ENCODE peak calls at places on chromosomes 13 and 19, in seven cellular contexts. H is right lobe of liver, Z is mammary epithelial cell, E is IMR-90, C is psoas muscle, N is fibroblast of lung, X is AG04450. S is an unnamed sample.

GRCh38 chr13:113506025-113506685 is 15.6 kb upstream of the DCUN1D2 start:
- DNase-seq in H (no peak), Z (no peak), E (no peak), C (no peak), N (no peak), X (no peak), S (no peak)

GRCh38 chr13:23703241-23703640 is 133.0 kb downstream of the TNFRSF19 start:
- DNase-seq in H (no peak), Z (no peak), E (no peak), C (no peak), N (no peak), X (no peak), S (no peak)

GRCh38 chr19:45878043-45878794 is 7.7 kb downstream of the IRF2BP1 start:
- DNase-seq in H (peak; percentile 90), Z (no peak), E (no peak), C (no peak), N (no peak), X (no peak), S (no peak)

GRCh38 chr19:55447421-55448174 is 4.5 kb upstream of the SHISA7 start:
- DNase-seq in H (no peak), Z (peak; percentile 77), E (peak; percentile 15), C (no peak), N (peak; percentile 20), X (no peak), S (no peak)

GRCh38 chr19:10838377-10838776 is 2.4 kb upstream of the TMED1 start:
- DNase-seq in H (no peak), Z (no peak), E (no peak), C (no peak), N (no peak), X (no peak), S (no peak)

GRCh38 chr19:1904385-1905070 is 671 bp upstream of the ADAT3 start:
- DNase-seq in H (no peak), Z (peak; percentile 34), E (no peak), C (peak; percentile 40), N (no peak), X (no peak), S (peak; percentile 88)

GRCh38 chr13:99307247-99307646 is at the start of gene GPR183:
- DNase-seq in H (no peak), Z (no peak), E (peak; percentile 43), C (no peak), N (no peak), X (no peak), S (peak; percentile 86)

GRCh38 chr19:49451430-49452181 is at the start of gene PIH1D1:
- DNase-seq in H (peak; percentile 92), Z (peak; percentile 99), E (peak; percentile 99), C (peak; percentile 98), N (peak; percentile 99), X (peak; percentile 97), S (peak; percentile 99)

GRCh38 chr19:49017666-49018351 is 918 bp upstream of the LHB start:
- DNase-seq in H (peak; percentile 57), Z (no peak), E (peak; percentile 45), C (peak; percentile 80), N (peak; percentile 47), X (no peak), S (no peak)

GRCh38 chr13:105334211-105334610 is 1201.3 kb downstream of the EFNB2 start:
- DNase-seq in H (no peak), Z (no peak), E (peak; percentile 79), C (no peak), N (peak; percentile 51), X (peak; percentile 45), S (no peak)

GRCh38 chr19:50190439-50190891 is 13.0 kb upstream of the MYH14 start:
- DNase-seq in H (no peak), Z (no peak), E (no peak), C (no peak), N (no peak), X (no peak), S (no peak)

GRCh38 chr19:46674416-46675178 is 13.6 kb upstream of the DACT3 start:
- DNase-seq in H (no peak), Z (peak; percentile 20), E (peak; percentile 7), C (no peak), N (no peak), X (no peak), S (no peak)

GRCh38 chr13:71613347-71613746 is 253.7 kb downstream of the DACH1 start:
- DNase-seq in H (no peak), Z (no peak), E (no peak), C (no peak), N (no peak), X (no peak), S (no peak)

GRCh38 chr13:47665041-47665440 is 336.0 kb downstream of the SUCLA2 start:
- DNase-seq in H (no peak), Z (no peak), E (no peak), C (no peak), N (no peak), X (no peak), S (no peak)

GRCh38 chr13:36088463-36088862 is 42.7 kb downstream of the DCLK1 start:
- DNase-seq in H (no peak), Z (no peak), E (no peak), C (no peak), N (no peak), X (no peak), S (no peak)

GRCh38 chr13:49498211-49498610 is 2.5 kb downstream of the PHF11 start:
- DNase-seq in H (no peak), Z (no peak), E (no peak), C (no peak), N (no peak), X (no peak), S (no peak)

GRCh38 chr13:29801737-29802305 is 48.6 kb downstream of the UBL3 start:
- DNase-seq in H (no peak), Z (no peak), E (peak; percentile 20), C (no peak), N (peak; percentile 4), X (no peak), S (no peak)
- TF ChIP-seq CTCF in H (no peak), Z (no peak), E (no peak), C (no peak), N (no peak), X (peak; percentile 5), S (peak; percentile 38)

GRCh38 chr19:18432275-18433038 is 5.5 kb downstream of the ISYNA1 start:
- DNase-seq in H (no peak), Z (no peak), E (no peak), C (no peak), N (no peak), X (no peak), S (no peak)
- H3K4me3 ChIP-seq in H (no peak overlapping the region), Z (no peak overlapping the region), E (no peak overlapping the region), C (peak overlapping the region; percentile 52), N (no peak overlapping the region), X (no peak overlapping the region), S (peak overlapping the region; percentile 64)

DNA sequence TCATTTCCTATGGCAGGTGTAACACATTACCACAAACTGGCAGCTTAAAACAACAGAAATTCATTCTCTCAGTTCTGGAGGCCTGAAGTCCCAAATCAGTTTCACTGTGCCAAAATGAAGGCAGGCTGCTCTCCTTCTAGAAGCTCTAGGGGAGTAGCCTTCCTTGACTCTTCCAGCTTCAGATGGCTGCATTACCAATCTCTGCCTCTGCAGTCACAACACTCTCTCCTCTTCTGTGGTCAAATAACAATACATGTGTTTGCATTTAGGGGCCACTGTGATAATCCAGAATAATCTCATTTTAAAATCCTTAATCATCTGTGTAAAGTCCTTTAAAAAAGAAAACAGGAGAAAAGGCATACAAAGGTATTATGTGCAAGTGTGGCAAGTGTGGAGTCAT is 7.8 kb downstream of the DIAPH3 start:
- DNase-seq in H (no peak), Z (no peak), E (peak; percentile 8), C (no peak), N (no peak), X (no peak), S (no peak)
- TF ChIP-seq CTCF in H (no peak), Z (peak; percentile 11), E (no peak), C (no peak), N (no peak), X (peak; percentile 25), S (peak; percentile 18)

DNA sequence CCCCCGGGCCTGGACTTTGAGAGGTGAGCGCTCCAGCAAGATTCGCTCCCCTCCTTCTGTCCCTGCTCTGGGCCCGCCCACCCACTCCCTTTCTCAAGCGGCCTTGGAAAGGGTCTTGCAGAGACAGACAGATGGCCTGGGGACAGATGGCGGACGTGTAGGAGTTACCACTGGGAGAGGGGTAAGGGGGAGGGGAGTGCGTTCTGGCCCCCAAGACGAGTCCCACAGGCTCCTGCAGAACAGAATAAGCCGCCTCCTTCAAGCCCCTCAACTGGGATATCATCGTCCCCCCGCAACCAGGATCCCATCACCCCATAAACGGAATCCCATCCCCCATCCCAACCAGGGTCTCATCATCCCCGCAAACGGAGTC is 3.6 kb upstream of the TNFAIP8L1 start:
- DNase-seq in H (no peak), Z (no peak), E (no peak), C (no peak), N (no peak), X (no peak), S (no peak)
- H3K4me3 ChIP-seq in H (peak overlapping the region; percentile 40), Z (peak overlapping the region; percentile 23), E (peak overlapping the region; percentile 48), C (peak overlapping the region; percentile 69), N (peak overlapping the region; percentile 34), X (peak overlapping the region; percentile 56), S (peak overlapping the region; percentile 46)

GRCh38 chr13:110428281-110428680 is 121.2 kb downstream of the COL4A2 start:
- DNase-seq in H (no peak), Z (no peak), E (no peak), C (no peak), N (no peak), X (no peak), S (no peak)
- TF ChIP-seq CTCF in H (no peak), Z (no peak), E (no peak), C (no peak), N (no peak), X (no peak), S (no peak)

DNA sequence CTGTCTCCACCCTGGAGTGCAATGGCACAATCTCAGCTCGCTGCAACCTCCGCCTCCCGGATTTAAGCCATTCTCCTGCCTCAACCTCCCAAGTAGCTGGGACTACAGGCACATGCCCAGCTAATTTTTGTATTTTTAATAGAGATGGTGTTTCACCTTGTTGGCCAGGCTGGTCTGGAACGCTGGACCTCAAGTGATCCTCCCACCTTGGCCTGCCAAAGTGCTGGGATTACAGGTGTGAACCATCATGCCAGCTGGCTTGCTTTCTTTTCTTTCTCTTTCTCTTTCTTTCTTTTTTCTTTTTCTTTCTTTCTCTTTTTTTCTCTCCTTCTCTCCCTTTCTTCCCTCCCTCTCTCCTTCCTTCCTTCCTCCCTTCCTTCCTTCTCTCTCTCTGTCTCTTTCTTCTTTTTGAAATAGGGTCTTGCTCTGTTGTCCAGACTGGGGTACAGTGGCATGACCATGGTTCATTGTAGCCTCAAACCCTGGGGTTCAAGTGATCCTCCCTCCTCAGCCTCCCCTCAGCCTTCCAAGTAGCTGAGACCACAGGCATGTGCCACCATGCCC is 33.3 kb upstream of the NFIC start:
- DNase-seq in H (no peak), Z (no peak), E (no peak), C (no peak), N (no peak), X (no peak), S (no peak)
- H3K4me3 ChIP-seq in H (no peak overlapping the region), Z (no peak overlapping the region), E (no peak overlapping the region), C (no peak overlapping the region), N (no peak overlapping the region), X (no peak overlapping the region), S (no peak overlapping the region)

S was measured in GM12864.